ENCODE peak calls at places on chromosomes 13 and 19, in nine cellular contexts. D is right lobe of liver, T is H54, M is gastrocnemius medialis, C is IMR-90, Z is endothelial cell of umbilical vein, Y is A549, K is heart left ventricle, A is Peyer's patch. O is an unnamed sample.
A peak's percentile ranks its signal among the peaks of the same experiment; 100 is the strongest.

GRCh38 chr13:25253702-25254101 is 33.6 kb downstream of the MTMR6 start:
- DNase-seq in D (no peak), T (no peak), M (no peak), C (no peak), Z (peak; percentile 16), Y (peak; percentile 1), K (no peak), A (no peak), O (no peak)

GRCh38 chr19:41537789-41538188 is 38.2 kb upstream of the CEACAM21 start:
- DNase-seq in D (no peak), T (no peak), M (no peak), C (peak; percentile 22), Z (peak; percentile 43), Y (peak; percentile 52), K (no peak), A (no peak), O (no peak)

GRCh38 chr13:40064723-40065122 is 409.3 kb downstream of the COG6 start:
- DNase-seq in D (no peak), T (no peak), M (no peak), C (peak; percentile 1), Z (peak; percentile 57), Y (peak; percentile 25), K (no peak), A (no peak), O (no peak)

GRCh38 chr13:41587490-41587889 is 130.1 kb downstream of the RGCC start:
- DNase-seq in D (no peak), T (no peak), M (no peak), C (no peak), Z (no peak), Y (peak; percentile 16), K (no peak), A (no peak), O (no peak)

GRCh38 chr13:73018336-73018735 is 40.5 kb upstream of the KLF5 start:
- DNase-seq in D (no peak), T (no peak), M (no peak), C (peak; percentile 50), Z (no peak), Y (peak; percentile 35), K (no peak), A (no peak), O (no peak)

GRCh38 chr19:42201489-42202289 is 15.8 kb downstream of the DEDD2 start:
- DNase-seq in D (no peak), T (no peak), M (peak; percentile 35), C (no peak), Z (no peak), Y (no peak), K (no peak), A (peak; percentile 80), O (peak; percentile 72)

GRCh38 chr13:41019027-41019487 is at the start of gene ELF1:
- DNase-seq in D (no peak), T (peak; percentile 19), M (peak; percentile 32), C (peak; percentile 52), Z (peak; percentile 72), Y (peak; percentile 84), K (no peak), A (peak; percentile 78), O (peak; percentile 25)

GRCh38 chr13:20446900-20447299 is 78.8 kb downstream of the CRYL1 start:
- DNase-seq in D (no peak), T (no peak), M (no peak), C (no peak), Z (no peak), Y (no peak), K (no peak), A (no peak), O (no peak)

GRCh38 chr19:51128227-51128626 is 3.5 kb downstream of the SIGLEC9 start:
- DNase-seq in D (peak; percentile 44), T (no peak), M (no peak), C (no peak), Z (no peak), Y (no peak), K (no peak), A (no peak), O (no peak)

GRCh38 chr13:33135097-33135496 is 118.9 kb downstream of the KL start:
- DNase-seq in D (no peak), T (no peak), M (no peak), C (no peak), Z (no peak), Y (no peak), K (no peak), A (no peak), O (no peak)

GRCh38 chr13:24086642-24087041 is 73.9 kb upstream of the SPATA13 start:
- DNase-seq in D (no peak), T (no peak), M (no peak), C (no peak), Z (no peak), Y (no peak), K (no peak), A (no peak), O (no peak)

GRCh38 chr13:65461590-65461989 is 1768.5 kb downstream of the PCDH9 start:
- DNase-seq in D (no peak), T (no peak), M (no peak), C (peak; percentile 83), Z (no peak), Y (no peak), K (no peak), A (no peak), O (no peak)

GRCh38 chr19:54136864-54137113 is 773 bp upstream of the CNOT3 start:
- DNase-seq in D (no peak), T (no peak), M (no peak), C (no peak), Z (no peak), Y (no peak), K (no peak), A (no peak), O (peak; percentile 94)
- TF ChIP-seq POLR2A in D (peak; percentile 83), T (peak; percentile 90), M (no peak), C (no peak), Z (no peak), Y (peak; percentile 69), K (no peak), A (peak; percentile 31), O (peak; percentile 65)

GRCh38 chr19:57321164-57321563 is 892 bp downstream of the ZNF543 start:
- DNase-seq in D (no peak), T (no peak), M (no peak), C (no peak), Z (no peak), Y (no peak), K (no peak), A (no peak), O (no peak)

GRCh38 chr19:57317503-57317902 is 2.8 kb upstream of the ZNF543 start:
- DNase-seq in D (no peak), T (no peak), M (no peak), C (no peak), Z (no peak), Y (no peak), K (peak; percentile 37), A (no peak), O (no peak)

GRCh38 chr19:57319869-57320179 is 448 bp upstream of the ZNF543 start:
- DNase-seq in D (no peak), T (no peak), M (no peak), C (no peak), Z (no peak), Y (no peak), K (no peak), A (no peak), O (no peak)

GRCh38 chr19:57321746-57322145 is 1.5 kb downstream of the ZNF543 start:
- DNase-seq in D (no peak), T (no peak), M (no peak), C (no peak), Z (no peak), Y (no peak), K (no peak), A (no peak), O (no peak)

DNA sequence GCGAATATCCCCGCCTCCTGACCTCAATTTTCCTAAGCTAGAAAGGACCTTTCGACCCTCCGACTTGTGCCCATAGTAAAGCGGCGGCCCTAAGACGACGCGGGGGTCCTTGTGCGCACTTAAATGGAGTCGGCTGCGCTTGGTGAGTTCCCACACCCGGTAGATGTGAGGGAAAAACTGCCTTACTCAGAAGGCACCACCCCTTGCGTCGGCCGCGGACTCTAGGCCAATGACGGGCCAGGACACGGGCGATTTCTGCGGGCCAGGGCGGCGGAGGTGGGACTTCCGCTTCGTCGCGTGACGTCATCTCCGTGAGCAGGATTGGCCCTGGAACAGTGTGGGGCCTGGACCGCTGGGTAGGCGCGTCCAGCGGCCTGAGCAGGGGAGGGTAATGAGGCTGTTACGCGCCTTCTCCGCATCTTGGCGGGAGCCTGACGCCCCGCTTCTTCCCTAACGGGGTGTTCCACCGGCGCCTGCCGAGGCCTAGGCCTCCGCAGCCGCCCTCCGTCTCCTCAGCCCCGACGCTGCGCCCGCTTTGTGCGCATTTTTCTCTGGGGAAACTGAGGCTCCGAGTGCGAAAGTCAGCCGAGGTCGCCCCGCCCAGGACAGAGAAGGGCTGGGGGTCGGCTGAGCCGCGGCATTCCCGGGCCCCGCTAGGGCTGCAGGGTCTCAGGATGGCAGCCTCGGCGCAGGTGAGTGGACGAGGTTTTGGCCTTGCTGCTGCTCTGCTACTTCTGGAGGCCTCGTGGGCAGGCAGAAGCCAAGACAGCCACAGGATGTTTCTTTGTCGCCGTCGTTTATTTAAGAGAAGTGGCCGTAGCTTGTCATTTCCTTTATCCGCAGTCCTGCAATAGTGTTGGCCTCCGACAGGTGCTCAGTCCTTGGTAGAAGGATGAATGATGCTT is at the start of gene ZNF543:
- DNase-seq in D (peak; percentile 96), T (peak; percentile 99), M (peak; percentile 94), C (peak; percentile 95), Z (peak; percentile 96), Y (peak; percentile 99), K (peak; percentile 98), A (peak; percentile 96), O (peak; percentile 96)
- TF ChIP-seq POLR2A in D (peak; percentile 75), T (peak; percentile 94), M (peak; percentile 87), C (peak; percentile 74), Z (peak; percentile 79), Y (peak; percentile 65), K (peak; percentile 90), A (peak; percentile 38), O (peak; percentile 94)

GRCh38 chr19:55117636-55118391 is at the start of gene PPP1R12C:
- DNase-seq in D (peak; percentile 99), T (peak; percentile 100), M (peak; percentile 98), C (peak; percentile 99), Z (peak; percentile 98), Y (peak; percentile 99), K (peak; percentile 100), A (peak; percentile 99), O (peak; percentile 99)
- TF ChIP-seq POLR2A in D (peak; percentile 52), T (peak; percentile 56), M (peak; percentile 29), C (no peak), Z (peak; percentile 79), Y (peak; percentile 74), K (peak; percentile 68), A (no peak), O (peak; percentile 45)

GRCh38 chr19:46626441-46626840 is 1.6 kb upstream of the PTGIR start:
- DNase-seq in D (no peak), T (no peak), M (no peak), C (no peak), Z (no peak), Y (no peak), K (no peak), A (no peak), O (no peak)

GRCh38 chr19:46622118-46622446 is 2.8 kb downstream of the PTGIR start:
- DNase-seq in D (no peak), T (no peak), M (no peak), C (no peak), Z (no peak), Y (no peak), K (no peak), A (no peak), O (no peak)

GRCh38 chr19:46623915-46624502 is 880 bp downstream of the PTGIR start:
- DNase-seq in D (no peak), T (no peak), M (no peak), C (no peak), Z (no peak), Y (no peak), K (no peak), A (no peak), O (no peak)

GRCh38 chr19:46625731-46626130 is 842 bp upstream of the PTGIR start:
- DNase-seq in D (no peak), T (no peak), M (no peak), C (no peak), Z (no peak), Y (no peak), K (no peak), A (no peak), O (no peak)

GRCh38 chr19:46624958-46625661 is at the start of gene PTGIR:
- DNase-seq in D (no peak), T (no peak), M (peak; percentile 63), C (peak; percentile 78), Z (peak; percentile 42), Y (no peak), K (peak; percentile 84), A (peak; percentile 36), O (no peak)
- TF ChIP-seq POLR2A in D (peak; percentile 23), T (peak; percentile 2), M (no peak), C (no peak), Z (no peak), Y (no peak), K (peak; percentile 59), A (no peak), O (no peak)

O was measured in GM12891.